ENCODE peak calls at places on chromosomes 16 and 17, in five cellular contexts. A, R, B, D and W are unnamed samples.

GRCh38 chr17:82036634-82037112 is 824 bp downstream of the DCXR start:
- DNase-seq in B (no peak), D (no peak), R (no peak), A (no peak), W (no peak)

GRCh38 chr17:3794890-3795757 is 5.9 kb downstream of the ITGAE start:
- DNase-seq in B (no peak), D (no peak), A (no peak), R (peak; percentile 78), W (no peak)

GRCh38 chr16:75092777-75093176 is 23.8 kb downstream of the LDHD start:
- DNase-seq in B (no peak), R (no peak), D (no peak), A (no peak), W (no peak)

GRCh38 chr16:27867122-27868110 is 196.1 kb downstream of the GSG1L start:
- DNase-seq in B (peak; percentile 20), A (peak; percentile 51), R (peak; percentile 78), D (peak; percentile 89), W (peak; percentile 93)

GRCh38 chr17:39002991-39003715 is 36.0 kb upstream of the FBXO47 start:
- DNase-seq in R (no peak), A (peak; percentile 49), B (no peak), D (peak; percentile 77), W (peak; percentile 60)

GRCh38 chr17:37744633-37744927 is 279 bp downstream of the HNF1B start:
- DNase-seq in D (no peak), R (no peak), A (no peak), B (no peak), W (no peak)

GRCh38 chr16:84239186-84239790 is 524 bp downstream of the KCNG4 start:
- DNase-seq in A (peak; percentile 69), R (no peak), D (no peak), B (no peak), W (no peak)

GRCh38 chr17:30376621-30377452 is 1.9 kb upstream of the CPD start:
- DNase-seq in D (no peak), R (peak; percentile 88), B (peak; percentile 52), A (peak; percentile 85), W (no peak)

GRCh38 chr17:73261952-73262675 is 434 bp upstream of the CPSF4L start:
- DNase-seq in D (no peak), A (peak; percentile 95), R (peak; percentile 93), B (no peak), W (peak; percentile 91)

GRCh38 chr17:45263477-45263860 is 1.6 kb upstream of the SPATA32 start:
- DNase-seq in B (no peak), R (no peak), D (no peak), A (no peak), W (no peak)

GRCh38 chr17:1648582-1649115 is 1.0 kb downstream of the RILP start:
- DNase-seq in D (peak; percentile 99), B (peak; percentile 95), R (peak; percentile 83), A (peak; percentile 88), W (peak; percentile 96)

GRCh38 chr17:1649116-1649843 is 386 bp downstream of the RILP start:
- DNase-seq in R (peak; percentile 64), A (peak; percentile 87), D (peak; percentile 93), B (peak; percentile 91), W (peak; percentile 75)

GRCh38 chr17:1650731-1651558 is 1.3 kb upstream of the RILP start:
- DNase-seq in B (no peak), D (no peak), A (no peak), R (no peak), W (no peak)

GRCh38 chr17:1651559-1651844 is 1.8 kb upstream of the RILP start:
- DNase-seq in R (no peak), A (no peak), D (no peak), B (no peak), W (no peak)

DNA sequence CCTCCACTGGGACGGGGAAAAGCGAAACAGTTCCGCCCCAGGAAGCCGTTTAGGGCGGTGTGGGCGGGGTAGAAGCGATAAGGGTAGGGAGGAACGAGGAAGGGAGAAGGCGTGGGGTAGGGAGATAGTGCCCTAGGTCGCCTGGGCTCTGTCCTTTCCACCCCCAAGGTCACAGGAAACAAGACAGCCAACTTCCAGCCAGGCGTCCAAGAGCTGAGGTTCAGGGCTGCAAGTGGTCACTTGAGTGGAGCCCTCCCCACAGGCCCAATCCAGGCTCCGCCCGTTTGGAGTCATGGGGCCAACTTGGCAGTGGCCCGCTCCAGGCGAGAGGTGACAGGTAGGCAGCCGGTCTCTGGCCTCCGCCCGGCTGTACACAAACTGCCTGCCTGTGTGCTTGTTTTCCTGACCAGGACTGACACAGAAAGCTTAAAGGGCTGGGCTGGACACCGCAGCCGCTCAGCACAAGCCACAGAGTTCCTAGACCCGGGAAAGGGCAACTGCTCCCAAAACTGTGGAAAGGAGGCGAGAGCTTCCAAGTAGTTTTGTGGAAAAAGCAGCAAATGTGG is at the start of gene RILP:
- DNase-seq in R (peak; percentile 89), D (peak; percentile 95), B (peak; percentile 76), A (peak; percentile 78), W (peak; percentile 90)
- TF ChIP-seq POLR2A in R (peak; percentile 79), D (no peak), B (no peak), A (no peak), W (no peak)

GRCh38 chr17:21213491-21214014 is 408 bp downstream of the TMEM11 start:
- DNase-seq in R (no peak), D (peak; percentile 80), B (peak; percentile 25), A (peak; percentile 81), W (peak; percentile 34)
- TF ChIP-seq POLR2A in R (no peak), D (no peak), B (no peak), A (no peak), W (no peak)

GRCh38 chr17:9645858-9646555 is 690 bp downstream of the USP43 start:
- DNase-seq in D (peak; percentile 47), A (peak; percentile 76), B (no peak), R (peak; percentile 30), W (peak; percentile 65)
- TF ChIP-seq POLR2A in D (no peak), A (no peak), B (no peak), R (no peak), W (no peak)

GRCh38 chr16:55664786-55665407 is 9.1 kb downstream of the SLC6A2 start:
- DNase-seq in B (no peak), R (peak; percentile 78), D (no peak), A (no peak), W (no peak)

GRCh38 chr16:55661842-55662479 is 6.2 kb downstream of the SLC6A2 start:
- DNase-seq in B (no peak), D (no peak), A (no peak), R (no peak), W (no peak)

GRCh38 chr16:55662641-55663040 is 6.9 kb downstream of the SLC6A2 start:
- DNase-seq in R (no peak), A (no peak), B (no peak), D (no peak), W (no peak)

GRCh38 chr16:55663770-55664677 is 8.2 kb downstream of the SLC6A2 start:
- DNase-seq in A (peak; percentile 38), B (no peak), R (no peak), D (no peak), W (no peak)

DNA sequence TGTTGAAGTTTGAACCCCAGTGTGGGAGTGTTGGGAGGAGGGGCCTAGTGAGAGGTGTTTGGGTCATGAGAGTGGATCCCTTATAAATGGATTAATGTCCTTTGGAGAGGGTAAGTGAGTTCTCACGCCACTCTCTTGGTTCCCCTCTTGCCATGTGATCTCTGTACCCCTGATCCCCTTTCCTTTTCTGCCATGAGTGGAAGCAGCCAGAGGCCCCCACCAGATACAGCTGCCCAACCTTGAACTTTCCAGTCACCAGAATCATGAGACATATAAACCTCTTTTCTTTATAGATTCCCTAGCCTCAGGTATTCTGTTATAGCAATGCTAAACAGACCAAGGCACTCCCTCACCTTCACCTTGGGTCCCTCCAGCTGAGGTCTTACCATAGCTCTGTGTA is 7.4 kb downstream of the SLC6A2 start:
- DNase-seq in R (no peak), B (no peak), D (no peak), A (no peak), W (no peak)
- TF ChIP-seq POLR2A in R (no peak), B (no peak), D (no peak), A (no peak), W (no peak)

DNA sequence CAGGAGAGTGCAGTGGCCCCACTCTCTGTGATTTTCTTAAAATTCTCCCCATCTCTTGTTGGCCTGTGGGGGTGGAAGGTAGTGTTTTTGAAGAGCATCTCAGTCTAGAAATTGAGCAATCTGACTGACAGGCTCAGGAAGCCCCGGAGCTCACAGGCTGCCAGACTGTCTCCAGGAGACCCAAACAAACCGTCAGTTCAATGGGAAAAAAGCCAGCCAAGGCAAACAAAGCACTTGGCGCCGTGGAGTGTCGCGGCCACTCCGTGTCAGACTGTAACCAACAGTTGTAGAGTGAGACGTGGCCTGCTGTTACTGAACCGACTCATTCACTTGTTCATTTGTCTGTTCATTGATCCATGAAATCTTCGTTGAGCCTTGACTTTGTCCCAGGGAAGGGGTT is 33.7 kb downstream of the RGS9 start:
- DNase-seq in A (no peak), R (peak; percentile 61), D (no peak), B (no peak), W (no peak)
- TF ChIP-seq POLR2A in A (no peak), R (no peak), D (no peak), B (no peak), W (no peak)

GRCh38 chr16:57043248-57043647 is 49.1 kb upstream of the CPNE2 start:
- DNase-seq in R (no peak), B (no peak), D (no peak), A (peak; percentile 53), W (no peak)

GRCh38 chr16:57041182-57042156 is 50.9 kb upstream of the CPNE2 start:
- DNase-seq in A (peak; percentile 79), R (no peak), D (no peak), B (no peak), W (no peak)

GRCh38 chr16:57044931-57045693 is 47.3 kb upstream of the CPNE2 start:
- DNase-seq in D (no peak), A (no peak), B (no peak), R (no peak), W (no peak)

GRCh38 chr16:57039148-57039812 is 49.9 kb downstream of the NLRC5 start:
- DNase-seq in A (peak; percentile 98), R (no peak), D (no peak), B (no peak), W (no peak)

GRCh38 chr16:57042157-57043111 is 49.9 kb upstream of the CPNE2 start:
- DNase-seq in A (peak; percentile 87), D (no peak), B (no peak), R (no peak), W (no peak)
- TF ChIP-seq POLR2A in A (no peak), D (no peak), B (no peak), R (no peak), W (no peak)

GRCh38 chr17:57872536-57872935 is 22.7 kb upstream of the MRPS23 start:
- DNase-seq in D (no peak), B (no peak), A (peak; percentile 54), R (no peak), W (no peak)
- TF ChIP-seq POLR2A in D (no peak), B (no peak), A (no peak), R (no peak), W (no peak)